ENCODE peak calls at places on chromosome 21, in six cellular contexts. J is AG04449; R is mucosa of descending colon; Q is RWPE1; U is tibial nerve; F is activated CD8-positive, alpha-beta T cell treated with anti-CD3 and anti-CD28 coated beads for 36 hours. T is an unnamed sample.

GRCh38 chr21:42652527-42653491 is 612 bp upstream of the PDE9A start:
- DNase-seq in F (no peak), U (peak), R (peak), J (no peak), Q (no peak), T (no peak)

GRCh38 chr21:41686664-41687063 is 80.2 kb downstream of the RIPK4 start:
- DNase-seq in Q (no peak), U (no peak), F (no peak), J (no peak), R (peak), T (no peak)

GRCh38 chr21:25791321-25791720 is 56.5 kb downstream of the GABPA start:
- DNase-seq in J (no peak), Q (no peak), R (no peak), U (no peak), F (no peak), T (no peak)

GRCh38 chr21:31098576-31099005 is 60.3 kb upstream of the KRTAP19-8 start:
- DNase-seq in R (peak), F (peak), J (no peak), Q (peak), U (peak), T (peak)

GRCh38 chr21:33721081-33721480 is 78.8 kb downstream of the ITSN1 start:
- DNase-seq in J (no peak), Q (no peak), F (no peak), R (no peak), U (no peak), T (no peak)

GRCh38 chr21:15221799-15222386 is 157.1 kb upstream of the NRIP1 start:
- DNase-seq in R (no peak), Q (peak), F (no peak), U (no peak), J (no peak), T (no peak)

GRCh38 chr21:40901690-40902089 is 54.7 kb upstream of the DSCAM start:
- DNase-seq in Q (no peak), U (no peak), J (no peak), F (no peak), R (no peak), T (no peak)

GRCh38 chr21:42518216-42518615 is 4.6 kb downstream of the SLC37A1 start:
- DNase-seq in F (no peak), R (no peak), U (no peak), J (no peak), Q (no peak), T (no peak)

GRCh38 chr21:32515869-32516268 is 69.5 kb downstream of the TCP10L start:
- DNase-seq in R (no peak), F (no peak), U (no peak), J (no peak), Q (no peak), T (no peak)

GRCh38 chr21:41207401-41208388 is 39.7 kb downstream of the BACE2 start:
- DNase-seq in J (peak), F (no peak), Q (no peak), U (peak), R (no peak), T (no peak)

GRCh38 chr21:31107871-31108270 is 69.6 kb upstream of the KRTAP19-8 start:
- DNase-seq in F (no peak), U (no peak), R (no peak), J (no peak), Q (no peak), T (no peak)

GRCh38 chr21:25717491-25718139 is 17.1 kb downstream of the ATP5PF start:
- DNase-seq in J (no peak), R (no peak), F (no peak), Q (no peak), U (no peak), T (no peak)

GRCh38 chr21:34722684-34723300 is 54.0 kb downstream of the CLIC6 start:
- DNase-seq in U (no peak), R (peak), F (peak), J (no peak), Q (no peak), T (peak)
- TF ChIP-seq CTCF in U (no peak), R (peak), F (peak), J (peak), Q (peak), T (peak)

DNA sequence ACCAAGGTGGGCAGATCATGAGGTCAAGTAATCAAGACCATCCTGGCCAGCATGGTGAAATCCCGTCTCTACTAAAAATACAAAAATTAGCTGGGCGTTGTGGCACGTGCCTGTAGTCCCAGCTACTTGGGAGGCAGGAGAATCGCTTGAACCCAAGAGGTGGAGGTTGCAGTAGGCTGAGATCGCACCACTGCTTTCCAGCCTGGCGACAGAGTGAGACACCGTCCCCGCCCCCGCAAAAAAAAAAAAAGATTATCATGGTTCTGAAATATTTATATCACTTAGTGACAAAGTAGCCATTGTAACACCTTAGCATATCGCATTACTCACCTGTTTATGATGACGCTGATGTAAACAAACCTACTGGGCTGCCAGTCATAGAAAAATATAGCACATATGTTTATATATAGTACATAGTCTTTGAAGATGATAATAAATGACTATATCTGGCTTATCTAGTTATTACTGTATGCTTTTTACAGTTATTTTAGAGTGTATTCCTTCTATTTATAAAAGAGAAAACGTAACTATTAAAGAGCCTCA is 160.2 kb downstream of the NCAM2 start:
- DNase-seq in U (no peak), Q (no peak), R (no peak), F (no peak), J (no peak), T (no peak)
- TF ChIP-seq CTCF in U (no peak), Q (no peak), R (no peak), F (no peak), J (no peak), T (no peak)

GRCh38 chr21:38240121-38240520 is 16.7 kb upstream of the KCNJ15 start:
- DNase-seq in F (no peak), R (no peak), J (no peak), Q (no peak), U (no peak), T (no peak)

GRCh38 chr21:38234395-38235142 is 22.2 kb upstream of the KCNJ15 start:
- DNase-seq in U (no peak), R (no peak), J (no peak), F (no peak), Q (peak), T (no peak)

GRCh38 chr21:38241029-38241740 is 15.6 kb upstream of the KCNJ15 start:
- DNase-seq in J (no peak), F (no peak), Q (no peak), U (no peak), R (no peak), T (no peak)

GRCh38 chr21:38242036-38242435 is 14.8 kb upstream of the KCNJ15 start:
- DNase-seq in U (no peak), R (no peak), Q (no peak), F (no peak), J (no peak), T (no peak)

DNA sequence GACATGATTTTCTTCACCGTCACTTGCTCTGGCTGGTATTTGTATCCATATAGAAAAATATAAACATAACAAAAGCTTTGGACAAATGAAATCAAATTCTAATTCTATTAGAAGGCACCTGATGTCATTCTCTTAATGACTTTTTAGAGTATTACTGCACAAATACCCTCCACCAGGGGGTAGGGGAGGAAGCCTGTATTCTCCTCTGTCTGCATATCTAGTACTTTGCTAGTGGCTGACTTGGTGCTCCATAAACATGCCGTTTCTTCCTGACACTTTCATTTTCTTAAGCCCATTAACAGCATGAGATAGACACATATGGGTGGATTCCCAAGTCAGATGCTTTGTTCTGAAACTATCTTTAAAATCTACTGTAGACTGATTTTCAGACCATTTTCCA is 20.6 kb upstream of the KCNJ15 start:
- DNase-seq in R (no peak), J (no peak), U (no peak), Q (no peak), F (no peak), T (no peak)
- TF ChIP-seq CTCF in R (no peak), J (peak), U (no peak), Q (no peak), F (no peak), T (no peak)

GRCh38 chr21:27466175-27466574 is 499.3 kb upstream of the ADAMTS5 start:
- DNase-seq in F (no peak), J (no peak), R (no peak), Q (no peak), U (no peak), T (no peak)
- TF ChIP-seq CTCF in F (no peak), J (no peak), R (no peak), Q (no peak), U (no peak), T (no peak)

GRCh38 chr21:44931501-44932365 is 8.1 kb upstream of the SLX9 start:
- DNase-seq in U (no peak), J (no peak), R (no peak), F (no peak), Q (no peak), T (peak)

GRCh38 chr21:44931137-44931500 is 8.7 kb upstream of the SLX9 start:
- DNase-seq in Q (no peak), J (no peak), F (peak), R (no peak), U (no peak), T (peak)

GRCh38 chr21:44930543-44930981 is 9.3 kb upstream of the SLX9 start:
- DNase-seq in R (peak), J (no peak), F (peak), U (no peak), Q (no peak), T (peak)

GRCh38 chr21:44929242-44929798 is 8.6 kb upstream of the ITGB2 start:
- DNase-seq in R (no peak), Q (no peak), U (no peak), J (no peak), F (no peak), T (no peak)

GRCh38 chr21:44929799-44930542 is 9.3 kb upstream of the ITGB2 start:
- DNase-seq in Q (no peak), R (no peak), U (no peak), J (no peak), F (no peak), T (peak)
- TF ChIP-seq CTCF in Q (no peak), R (no peak), U (no peak), J (no peak), F (no peak), T (no peak)